ENCODE peak calls at places on chromosomes 5 and 9, in six cellular contexts. C, U, X, V, W and Y are unnamed samples.

GRCh38 chr9:20321683-20322082 is 300.6 kb downstream of the MLLT3 start:
- DNase-seq in C (no peak), U (peak), X (peak), V (no peak), W (no peak), Y (no peak)

GRCh38 chr5:36590513-36591286 is 15.7 kb upstream of the SLC1A3 start:
- DNase-seq in C (no peak), U (no peak), X (no peak), V (no peak), W (no peak), Y (no peak)

GRCh38 chr5:95620030-95620869 is at the start of gene GPR150:
- DNase-seq in C (no peak), U (peak), X (peak), V (no peak), W (no peak), Y (peak)

GRCh38 chr9:126692041-126692758 is 78.5 kb downstream of the LMX1B start:
- DNase-seq in C (no peak), U (no peak), X (no peak), V (no peak), W (no peak), Y (no peak)

GRCh38 chr5:141560725-141561483 is 57.9 kb downstream of the DIAPH1 start:
- DNase-seq in C (peak), U (no peak), X (no peak), V (peak), W (peak), Y (peak)

GRCh38 chr5:107557051-107557658 is 113.6 kb downstream of the EFNA5 start:
- DNase-seq in C (no peak), U (no peak), X (no peak), V (peak), W (peak), Y (peak)

GRCh38 chr5:79436224-79436623 is 77.7 kb downstream of the HOMER1 start:
- DNase-seq in C (no peak), U (no peak), X (no peak), V (no peak), W (no peak), Y (no peak)

GRCh38 chr5:172868924-172869565 is 35.0 kb downstream of the ERGIC1 start:
- DNase-seq in C (peak), U (no peak), X (no peak), V (peak), W (peak), Y (peak)

GRCh38 chr5:80990527-80990926 is 30.4 kb downstream of the RASGRF2 start:
- DNase-seq in C (no peak), U (no peak), X (no peak), V (no peak), W (no peak), Y (no peak)

GRCh38 chr5:164191240-164191639 is 685.8 kb downstream of the MAT2B start:
- DNase-seq in C (no peak), U (no peak), X (no peak), V (peak), W (peak), Y (peak)

GRCh38 chr9:87878930-87879603 is 3.6 kb upstream of the SPATA31E1 start:
- DNase-seq in C (no peak), U (no peak), X (no peak), V (peak), W (no peak), Y (no peak)

GRCh38 chr9:136769710-136770191 is 5.4 kb upstream of the LCN15 start:
- DNase-seq in C (no peak), U (no peak), X (peak), V (peak), W (no peak), Y (no peak)